ENCODE peak calls at places on chromosome 4, in ten cellular contexts. J, V, Q, D, N, Y, F, L, R and K are unnamed samples.
A peak's percentile ranks its signal among the peaks of the same experiment; 100 is the strongest.

GRCh38 chr4:56742080-56742871 is 61.2 kb upstream of the HOPX start:
- DNase-seq in Y (no peak), Q (no peak), F (peak; percentile 34), D (peak; percentile 29), R (no peak), L (no peak), J (no peak), V (no peak), N (no peak), K (no peak)

GRCh38 chr4:182805606-182806149 is 111.5 kb downstream of the DCTD start:
- DNase-seq in J (no peak), Y (no peak), R (no peak), L (no peak), D (no peak), Q (no peak), N (no peak), V (no peak), F (no peak), K (no peak)

GRCh38 chr4:108426493-108426892 is 193.9 kb upstream of the RPL34 start:
- DNase-seq in R (no peak), V (no peak), L (no peak), N (no peak), J (no peak), F (no peak), Q (no peak), D (peak; percentile 5), Y (no peak), K (no peak)

GRCh38 chr4:30380404-30380998 is 339.7 kb upstream of the PCDH7 start:
- DNase-seq in N (peak; percentile 13), Q (peak; percentile 0), Y (no peak), D (peak; percentile 40), J (peak; percentile 28), R (no peak), L (no peak), F (peak; percentile 81), V (no peak), K (peak; percentile 27)

GRCh38 chr4:108651068-108651794 is 832 bp downstream of the OSTC start:
- DNase-seq in Q (no peak), D (peak; percentile 27), R (no peak), N (peak; percentile 7), V (no peak), F (peak; percentile 60), J (peak; percentile 34), L (no peak), Y (no peak), K (no peak)

GRCh38 chr4:184406915-184407314 is 67.4 kb downstream of the IRF2 start:
- DNase-seq in N (no peak), V (no peak), Y (peak; percentile 77), D (peak; percentile 76), J (no peak), R (no peak), Q (no peak), F (peak; percentile 47), L (no peak), K (no peak)

GRCh38 chr4:81930506-81931238 is 443.1 kb downstream of the HNRNPD start:
- DNase-seq in L (no peak), Q (no peak), F (no peak), V (no peak), R (no peak), J (no peak), N (no peak), D (no peak), Y (no peak), K (no peak)

GRCh38 chr4:23630110-23630509 is 259.7 kb downstream of the PPARGC1A start:
- DNase-seq in Y (no peak), Q (no peak), D (no peak), L (no peak), F (no peak), R (no peak), J (no peak), V (no peak), N (no peak), K (no peak)

GRCh38 chr4:336099-336892 is 1.3 kb upstream of the ZNF141 start:
- DNase-seq in D (no peak), J (no peak), Y (peak; percentile 45), R (no peak), F (peak; percentile 13), V (no peak), Q (no peak), N (no peak), L (no peak), K (no peak)

GRCh38 chr4:173707658-173708415 is 177.8 kb upstream of the HAND2 start:
- DNase-seq in Q (no peak), Y (no peak), V (no peak), J (no peak), N (no peak), D (no peak), L (no peak), R (no peak), F (no peak), K (no peak)

GRCh38 chr4:182179105-182179504 is 64.1 kb upstream of the TENM3 start:
- DNase-seq in F (peak; percentile 64), L (no peak), V (no peak), D (peak; percentile 61), Q (no peak), Y (no peak), N (no peak), J (no peak), R (no peak), K (no peak)

GRCh38 chr4:185700048-185700447 is 111.9 kb downstream of the SORBS2 start:
- DNase-seq in R (no peak), V (no peak), J (no peak), L (no peak), F (peak; percentile 73), N (no peak), Y (no peak), D (peak; percentile 31), Q (no peak), K (no peak)

GRCh38 chr4:165803005-165803404 is 70.0 kb upstream of the TLL1 start:
- DNase-seq in Y (no peak), L (no peak), Q (no peak), F (no peak), V (no peak), J (no peak), D (peak; percentile 36), N (no peak), R (no peak), K (no peak)

GRCh38 chr4:47468686-47469365 is 5.3 kb upstream of the COMMD8 start:
- DNase-seq in L (no peak), J (no peak), N (no peak), Q (no peak), V (no peak), Y (no peak), D (no peak), R (no peak), F (no peak), K (no peak)